ENCODE peak calls at places on chromosome 15, in four cellular contexts. Q is ELF-1, P is HuH-7.5, K is AG20443. W is an unnamed sample.

GRCh38 chr15:25437751-25438600 is 848 bp downstream of the UBE3A start:
- DNase-seq in Q (peak), P (no peak), K (peak), W (peak)

GRCh38 chr15:99343836-99344551 is 92.7 kb downstream of the LRRC28 start:
- DNase-seq in Q (peak), P (no peak), K (no peak), W (no peak)

GRCh38 chr15:74218172-74218885 is 15.7 kb upstream of the STRA6 start:
- DNase-seq in Q (no peak), P (no peak), K (no peak), W (no peak)

GRCh38 chr15:90315276-90315982 is 36.7 kb upstream of the ZNF774 start:
- DNase-seq in Q (no peak), P (no peak), K (peak), W (peak)

GRCh38 chr15:96306321-96306720 is 24.2 kb upstream of the NR2F2 start:
- DNase-seq in Q (no peak), P (no peak), K (no peak), W (no peak)

GRCh38 chr15:64854526-64854925 is 12.8 kb downstream of the PLEKHO2 start:
- DNase-seq in Q (no peak), P (no peak), K (no peak), W (no peak)

GRCh38 chr15:34043391-34043790 is 4.4 kb upstream of the AVEN start:
- DNase-seq in Q (no peak), P (no peak), K (no peak), W (no peak)

GRCh38 chr15:63299981-63300575 is 22.7 kb downstream of the APH1B start:
- DNase-seq in Q (no peak), P (no peak), K (no peak), W (no peak)

GRCh38 chr15:101637549-101638318 is 14.4 kb downstream of the TM2D3 start:
- DNase-seq in Q (no peak), P (no peak), K (no peak), W (no peak)

GRCh38 chr15:43514241-43515057 is 3.0 kb upstream of the MAP1A start:
- DNase-seq in Q (peak), P (peak), K (peak), W (peak)

GRCh38 chr15:45641374-45641778 is 6.5 kb downstream of the SQOR start:
- DNase-seq in Q (no peak), P (peak), K (peak), W (peak)

GRCh38 chr15:65248506-65248905 is 37.2 kb upstream of the CILP start:
- DNase-seq in Q (peak), P (no peak), K (no peak), W (no peak)

GRCh38 chr15:41486286-41486685 is 7.4 kb upstream of the ITPKA start:
- DNase-seq in Q (no peak), P (no peak), K (no peak), W (no peak)

GRCh38 chr15:94404733-94405283 is 173.4 kb downstream of the MCTP2 start:
- DNase-seq in Q (no peak), P (no peak), K (no peak), W (no peak)

GRCh38 chr15:82963356-82964341 is 11.1 kb upstream of the HOMER2 start:
- DNase-seq in Q (no peak), P (no peak), K (peak), W (no peak)

GRCh38 chr15:40769310-40770146 is at the start of gene C15orf62:
- DNase-seq in Q (no peak), P (no peak), K (no peak), W (peak)

GRCh38 chr15:62950455-62950854 is 92.1 kb upstream of the TPM1 start:
- DNase-seq in Q (no peak), P (no peak), K (no peak), W (no peak)

GRCh38 chr15:38163651-38164050 is 89.0 kb upstream of the SPRED1 start:
- DNase-seq in Q (no peak), P (peak), K (no peak), W (no peak)

GRCh38 chr15:25185156-25185710 is 230.4 kb downstream of the SNRPN start:
- DNase-seq in Q (no peak), P (no peak), K (no peak), W (no peak)

GRCh38 chr15:66024998-66025397 is 155.7 kb downstream of the RAB11A start:
- DNase-seq in Q (no peak), P (no peak), K (no peak), W (no peak)

GRCh38 chr15:35626984-35627383 is 81.0 kb upstream of the DPH6 start:
- DNase-seq in Q (no peak), P (no peak), K (no peak), W (no peak)

GRCh38 chr15:53710906-53711305 is 48.6 kb downstream of the WDR72 start:
- DNase-seq in Q (no peak), P (no peak), K (no peak), W (no peak)

GRCh38 chr15:63198752-63199250 is 9.4 kb downstream of the RAB8B start:
- DNase-seq in Q (no peak), P (no peak), K (no peak), W (no peak)

GRCh38 chr15:76335129-76335850 is 1.3 kb upstream of the ISL2 start:
- DNase-seq in Q (peak), P (no peak), K (no peak), W (peak)

GRCh38 chr15:66611257-66612053 is 45.7 kb upstream of the LCTL start:
- DNase-seq in Q (no peak), P (peak), K (no peak), W (no peak)

GRCh38 chr15:62533687-62534086 is 368.6 kb upstream of the C2CD4B start:
- DNase-seq in Q (no peak), P (no peak), K (no peak), W (no peak)

GRCh38 chr15:43769584-43770228 is 7.1 kb downstream of the ELL3 start:
- DNase-seq in Q (peak), P (no peak), K (peak), W (peak)

GRCh38 chr15:51085764-51086163 is 8.9 kb downstream of the TNFAIP8L3 start:
- DNase-seq in Q (no peak), P (no peak), K (no peak), W (no peak)

GRCh38 chr15:88249220-88249619 is 7.3 kb downstream of the NTRK3 start:
- DNase-seq in Q (no peak), P (no peak), K (no peak), W (no peak)

GRCh38 chr15:101081900-101082299 is 162.7 kb downstream of the LRRK1 start:
- DNase-seq in Q (no peak), P (no peak), K (no peak), W (no peak)

GRCh38 chr15:63151665-63152064 is 5.6 kb downstream of the RPS27L start:
- DNase-seq in Q (no peak), P (no peak), K (no peak), W (no peak)

GRCh38 chr15:34582461-34583357 is 742 bp downstream of the GOLGA8B start:
- DNase-seq in Q (peak), P (peak), K (peak), W (peak)

GRCh38 chr15:36449084-36449661 is 130.3 kb upstream of the CDIN1 start:
- DNase-seq in Q (peak), P (no peak), K (peak), W (no peak)

GRCh38 chr15:57890878-57891277 is 174.6 kb downstream of the ALDH1A2 start:
- DNase-seq in Q (no peak), P (no peak), K (no peak), W (no peak)

GRCh38 chr15:70051948-70052633 is 45.6 kb downstream of the TLE3 start:
- DNase-seq in Q (no peak), P (no peak), K (no peak), W (no peak)

GRCh38 chr15:96851613-96852012 is 521.1 kb downstream of the NR2F2 start:
- DNase-seq in Q (no peak), P (no peak), K (no peak), W (peak)

GRCh38 chr15:41474941-41475340 is 18.7 kb upstream of the ITPKA start:
- DNase-seq in Q (no peak), P (no peak), K (no peak), W (no peak)